ENCODE peak calls at places on chromosomes 6 and 20, in nine cellular contexts. H is cardiac muscle cell; R is mammary epithelial cell; K is prostate gland; E is pancreas; B is fibroblast of lung; M is heart left ventricle; S is CD4-positive, alpha-beta T cell; Y is lower lobe of right lung. N is an unnamed sample.

GRCh38 chr6:156423829-156424228 is 353.3 kb upstream of the ARID1B start:
- DNase-seq in H (no peak), R (no peak), K (no peak), E (no peak), B (no peak), M (no peak), S (no peak), Y (no peak), N (peak; percentile 9)

GRCh38 chr6:168916576-168917207 is 337.0 kb downstream of the THBS2 start:
- DNase-seq in H (peak; percentile 72), R (no peak), K (no peak), E (no peak), B (peak; percentile 56), M (no peak), S (no peak), Y (no peak), N (no peak)

GRCh38 chr6:85418059-85418458 is 31.8 kb upstream of the NT5E start:
- DNase-seq in H (peak; percentile 62), R (peak; percentile 36), K (no peak), E (no peak), B (peak; percentile 58), M (no peak), S (no peak), Y (no peak), N (no peak)

GRCh38 chr6:36888115-36888643 is 2.4 kb downstream of the C6orf89 start:
- DNase-seq in H (no peak), R (no peak), K (no peak), E (no peak), B (no peak), M (no peak), S (no peak), Y (no peak), N (no peak)

GRCh38 chr6:56849876-56850275 is 105.0 kb upstream of the BEND6 start:
- DNase-seq in H (peak; percentile 17), R (peak; percentile 44), K (no peak), E (no peak), B (peak; percentile 41), M (no peak), S (no peak), Y (no peak), N (no peak)

GRCh38 chr20:62409935-62410741 is 3.1 kb upstream of the CABLES2 start:
- DNase-seq in H (peak; percentile 13), R (no peak), K (peak; percentile 46), E (peak; percentile 80), B (peak; percentile 9), M (peak; percentile 51), S (no peak), Y (peak; percentile 76), N (no peak)

GRCh38 chr20:63060057-63060991 is 53.6 kb upstream of the BHLHE23 start:
- DNase-seq in H (peak; percentile 58), R (peak; percentile 50), K (no peak), E (no peak), B (no peak), M (no peak), S (no peak), Y (peak; percentile 33), N (no peak)

GRCh38 chr6:18161437-18161836 is 6.2 kb downstream of the KDM1B start:
- DNase-seq in H (no peak), R (no peak), K (no peak), E (no peak), B (no peak), M (no peak), S (no peak), Y (no peak), N (no peak)

GRCh38 chr6:3879194-3879952 is 30.2 kb downstream of the FAM50B start:
- DNase-seq in H (no peak), R (no peak), K (no peak), E (no peak), B (no peak), M (no peak), S (no peak), Y (no peak), N (no peak)

GRCh38 chr6:56856036-56856580 is 98.8 kb upstream of the BEND6 start:
- DNase-seq in H (peak; percentile 91), R (no peak), K (no peak), E (no peak), B (peak; percentile 70), M (no peak), S (no peak), Y (no peak), N (no peak)

GRCh38 chr6:118890997-118891790 is 2.8 kb upstream of the ASF1A start:
- DNase-seq in H (no peak), R (no peak), K (no peak), E (no peak), B (no peak), M (no peak), S (no peak), Y (no peak), N (no peak)

GRCh38 chr20:58407201-58407873 is 18.3 kb downstream of the VAPB start:
- DNase-seq in H (peak; percentile 45), R (peak; percentile 39), K (no peak), E (no peak), B (peak; percentile 33), M (no peak), S (no peak), Y (no peak), N (no peak)

GRCh38 chr6:116282698-116283097 is 3.0 kb upstream of the TSPYL1 start:
- DNase-seq in H (no peak), R (no peak), K (no peak), E (no peak), B (no peak), M (no peak), S (no peak), Y (no peak), N (no peak)

GRCh38 chr6:40358473-40359460 is 228.4 kb downstream of the LRFN2 start:
- DNase-seq in H (no peak), R (no peak), K (no peak), E (no peak), B (no peak), M (no peak), S (no peak), Y (no peak), N (no peak)

GRCh38 chr6:132298344-132298949 is 102.8 kb downstream of the MOXD1 start:
- DNase-seq in H (peak; percentile 70), R (peak; percentile 23), K (peak; percentile 44), E (peak; percentile 27), B (peak; percentile 70), M (no peak), S (no peak), Y (no peak), N (no peak)

GRCh38 chr6:26087284-26088115 is at the start of gene HFE:
- DNase-seq in H (peak; percentile 68), R (peak; percentile 51), K (peak; percentile 47), E (peak; percentile 61), B (peak; percentile 67), M (peak; percentile 43), S (no peak), Y (peak; percentile 72), N (peak; percentile 50)

DNA sequence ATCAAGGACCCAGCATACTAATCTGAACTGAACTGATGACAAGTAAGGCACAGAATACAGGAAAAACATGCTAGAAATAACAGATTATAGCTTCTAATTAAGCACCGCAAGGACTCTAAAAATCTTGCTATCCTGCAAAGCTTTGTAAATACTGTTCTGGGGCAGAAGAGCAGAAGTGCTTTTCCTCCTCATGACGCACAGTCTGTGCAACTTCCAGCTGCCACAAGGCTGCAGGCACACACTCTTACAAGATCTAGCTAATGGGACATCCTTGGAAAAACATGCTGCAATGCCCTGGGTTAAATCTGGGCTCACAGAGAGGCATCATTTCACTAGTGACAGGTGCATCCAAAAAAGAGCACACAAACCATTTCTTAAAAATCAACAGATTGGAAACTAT is 188.6 kb downstream of the GJA10 start:
- DNase-seq in H (no peak), R (no peak), K (no peak), E (no peak), B (peak; percentile 22), M (no peak), S (no peak), Y (no peak), N (no peak)
- TF ChIP-seq CTCF in H (no peak), R (no peak), K (no peak), E (no peak), B (no peak), M (no peak), S (no peak), Y (no peak), N (no peak)

GRCh38 chr20:9515211-9515580 is 806 bp downstream of the LAMP5 start:
- DNase-seq in H (no peak), R (no peak), K (no peak), E (no peak), B (no peak), M (no peak), S (no peak), Y (no peak), N (no peak)

GRCh38 chr20:9514461-9515210 is at the start of gene LAMP5:
- DNase-seq in H (peak; percentile 9), R (no peak), K (no peak), E (no peak), B (peak; percentile 32), M (no peak), S (no peak), Y (peak; percentile 47), N (no peak)

GRCh38 chr20:9516658-9516987 is 2.2 kb downstream of the LAMP5 start:
- DNase-seq in H (no peak), R (no peak), K (no peak), E (no peak), B (no peak), M (no peak), S (no peak), Y (no peak), N (no peak)

GRCh38 chr20:9517297-9518134 is 3.1 kb downstream of the LAMP5 start:
- DNase-seq in H (no peak), R (no peak), K (no peak), E (no peak), B (no peak), M (no peak), S (no peak), Y (no peak), N (no peak)

GRCh38 chr20:9515761-9516657 is 1.6 kb downstream of the LAMP5 start:
- DNase-seq in H (peak; percentile 41), R (no peak), K (peak; percentile 24), E (no peak), B (no peak), M (peak; percentile 32), S (no peak), Y (peak; percentile 67), N (peak; percentile 13)
- H3K27me3 ChIP-seq in H (peaks cover 100% of the 10 kb centered on the region), R (peaks cover 42% of the 10 kb centered on the region), K (peaks cover 5% of the 10 kb centered on the region), E (no peaks in the 10 kb centered on the region), B (peaks cover 34% of the 10 kb centered on the region), M (peaks cover 4% of the 10 kb centered on the region), S (peaks cover 52% of the 10 kb centered on the region), Y (peaks cover 61% of the 10 kb centered on the region), N (no peaks in the 10 kb centered on the region)

GRCh38 chr6:28423546-28423945 is 19.7 kb downstream of the ZSCAN23 start:
- DNase-seq in H (no peak), R (no peak), K (no peak), E (no peak), B (no peak), M (no peak), S (no peak), Y (no peak), N (no peak)
- TF ChIP-seq CTCF in H (no peak), R (no peak), K (no peak), E (no peak), B (no peak), M (no peak), S (no peak), Y (no peak), N (no peak)

DNA sequence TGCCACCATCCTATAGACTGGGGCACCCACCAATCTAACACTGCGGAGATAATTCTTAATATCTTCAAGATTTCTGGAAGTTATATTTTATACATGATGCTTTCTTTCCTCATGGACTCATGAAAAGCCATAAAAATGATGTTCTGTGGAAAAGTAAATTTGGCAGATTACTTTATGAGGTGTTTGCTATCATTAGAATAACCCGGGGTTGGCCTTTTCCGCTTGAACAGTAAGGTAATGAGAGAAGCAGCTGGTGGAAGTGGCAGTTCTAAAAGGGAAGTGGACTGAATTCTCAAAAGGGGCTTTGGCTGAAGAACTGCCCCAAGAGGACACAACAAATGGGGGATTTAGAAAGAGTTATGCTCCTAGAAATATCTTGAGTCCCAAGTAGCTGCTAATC is 2.7 kb downstream of the ISM1 start:
- DNase-seq in H (no peak), R (no peak), K (no peak), E (no peak), B (no peak), M (no peak), S (no peak), Y (no peak), N (no peak)
- H3K27me3 ChIP-seq in H (peaks cover 46% of the 10 kb centered on the region), R (no peaks in the 10 kb centered on the region), K (peaks cover 2% of the 10 kb centered on the region), E (no peaks in the 10 kb centered on the region), B (peaks cover 26% of the 10 kb centered on the region), M (peaks cover 26% of the 10 kb centered on the region), S (peaks cover 9% of the 10 kb centered on the region), Y (peaks cover 19% of the 10 kb centered on the region), N (no peaks in the 10 kb centered on the region)

N was measured in GM06990.